ENCODE peak calls at places on chromosomes 13 and 19, in six cellular contexts. One of them, this sample, is unnamed. For H3K36me3, the result is how much of the 10 kb centered on the place peaks cover.

GRCh38 chr19:11064831-11065303 is 24.4 kb upstream of the LDLR start:
- DNase-seq in left ventricle myocardium inferior: no peak
- DNase-seq in neural progenitor cell: no peak
- DNase-seq in body of pancreas: peak
- DNase-seq in gastrocnemius medialis: no peak
- DNase-seq in pancreas: peak
- DNase-seq in this sample: no peak

GRCh38 chr19:7251502-7251901 is 42.7 kb downstream of the INSR start:
- DNase-seq in gastrocnemius medialis: no peak
- DNase-seq in pancreas: no peak
- DNase-seq in neural progenitor cell: no peak
- DNase-seq in left ventricle myocardium inferior: no peak
- DNase-seq in body of pancreas: no peak
- DNase-seq in this sample: no peak

GRCh38 chr19:871446-872265 is 12.2 kb downstream of the CFD start:
- DNase-seq in body of pancreas: no peak
- DNase-seq in neural progenitor cell: peak
- DNase-seq in left ventricle myocardium inferior: no peak
- DNase-seq in gastrocnemius medialis: no peak
- DNase-seq in pancreas: no peak
- DNase-seq in this sample: no peak

GRCh38 chr13:113589961-113590339 is 5.4 kb downstream of the TFDP1 start:
- DNase-seq in pancreas: no peak
- DNase-seq in gastrocnemius medialis: no peak
- DNase-seq in left ventricle myocardium inferior: no peak
- DNase-seq in body of pancreas: no peak
- DNase-seq in neural progenitor cell: no peak
- DNase-seq in this sample: peak

GRCh38 chr13:106121173-106121754 is 414.2 kb downstream of the EFNB2 start:
- DNase-seq in pancreas: no peak
- DNase-seq in neural progenitor cell: no peak
- DNase-seq in gastrocnemius medialis: no peak
- DNase-seq in body of pancreas: no peak
- DNase-seq in left ventricle myocardium inferior: no peak
- DNase-seq in this sample: no peak

GRCh38 chr13:113665582-113666323 is 1.3 kb upstream of the GRK1 start:
- DNase-seq in gastrocnemius medialis: no peak
- DNase-seq in pancreas: peak
- DNase-seq in neural progenitor cell: no peak
- DNase-seq in body of pancreas: peak
- DNase-seq in left ventricle myocardium inferior: peak
- DNase-seq in this sample: no peak

GRCh38 chr13:107466326-107466725 is 749.0 kb downstream of the LIG4 start:
- DNase-seq in body of pancreas: no peak
- DNase-seq in pancreas: no peak
- DNase-seq in gastrocnemius medialis: no peak
- DNase-seq in left ventricle myocardium inferior: no peak
- DNase-seq in neural progenitor cell: no peak
- DNase-seq in this sample: no peak

GRCh38 chr13:78152415-78152814 is 233.8 kb upstream of the EDNRB start:
- DNase-seq in pancreas: no peak
- DNase-seq in neural progenitor cell: no peak
- DNase-seq in gastrocnemius medialis: no peak
- DNase-seq in body of pancreas: no peak
- DNase-seq in left ventricle myocardium inferior: no peak
- DNase-seq in this sample: no peak

GRCh38 chr19:1269478-1270167 is 491 bp downstream of the CIRBP start:
- DNase-seq in pancreas: peak
- DNase-seq in left ventricle myocardium inferior: peak
- DNase-seq in gastrocnemius medialis: peak
- DNase-seq in neural progenitor cell: peak
- DNase-seq in body of pancreas: peak
- DNase-seq in this sample: peak

GRCh38 chr13:48431987-48432615 is 19.2 kb upstream of the LPAR6 start:
- DNase-seq in left ventricle myocardium inferior: no peak
- DNase-seq in body of pancreas: no peak
- DNase-seq in gastrocnemius medialis: no peak
- DNase-seq in neural progenitor cell: no peak
- DNase-seq in pancreas: no peak
- DNase-seq in this sample: no peak

GRCh38 chr19:44851427-44851826 is 5.3 kb downstream of the NECTIN2 start:
- DNase-seq in neural progenitor cell: no peak
- DNase-seq in body of pancreas: no peak
- DNase-seq in left ventricle myocardium inferior: no peak
- DNase-seq in gastrocnemius medialis: no peak
- DNase-seq in pancreas: no peak
- DNase-seq in this sample: no peak

GRCh38 chr13:24916464-24916863 is 152.5 kb downstream of the RNF17 start:
- DNase-seq in neural progenitor cell: no peak
- DNase-seq in gastrocnemius medialis: no peak
- DNase-seq in left ventricle myocardium inferior: no peak
- DNase-seq in pancreas: no peak
- DNase-seq in body of pancreas: no peak
- DNase-seq in this sample: no peak

GRCh38 chr13:45142440-45143345 is 22.4 kb downstream of the GTF2F2 start:
- DNase-seq in left ventricle myocardium inferior: no peak
- DNase-seq in gastrocnemius medialis: no peak
- DNase-seq in body of pancreas: no peak
- DNase-seq in neural progenitor cell: peak
- DNase-seq in pancreas: no peak
- DNase-seq in this sample: no peak

GRCh38 chr13:32501058-32501457 is 37.5 kb downstream of the N4BP2L2 start:
- DNase-seq in left ventricle myocardium inferior: no peak
- DNase-seq in gastrocnemius medialis: no peak
- DNase-seq in body of pancreas: no peak
- DNase-seq in neural progenitor cell: no peak
- DNase-seq in pancreas: no peak
- DNase-seq in this sample: no peak

GRCh38 chr13:99415851-99416331 is 85.4 kb upstream of the TM9SF2 start:
- DNase-seq in pancreas: no peak
- DNase-seq in left ventricle myocardium inferior: no peak
- DNase-seq in neural progenitor cell: no peak
- DNase-seq in body of pancreas: no peak
- DNase-seq in gastrocnemius medialis: no peak
- DNase-seq in this sample: no peak

GRCh38 chr19:7376151-7376852 is 27.6 kb downstream of the ARHGEF18 start:
- DNase-seq in gastrocnemius medialis: no peak
- DNase-seq in left ventricle myocardium inferior: no peak
- DNase-seq in pancreas: no peak
- DNase-seq in body of pancreas: no peak
- DNase-seq in neural progenitor cell: peak
- DNase-seq in this sample: no peak

GRCh38 chr19:11736696-11737095 is 2.0 kb downstream of the ZNF823 start:
- DNase-seq in left ventricle myocardium inferior: peak
- DNase-seq in gastrocnemius medialis: peak
- DNase-seq in neural progenitor cell: no peak
- DNase-seq in pancreas: peak
- DNase-seq in body of pancreas: no peak
- DNase-seq in this sample: peak

GRCh38 chr13:89361909-89362308 is 1690.7 kb downstream of the SLITRK5 start:
- DNase-seq in left ventricle myocardium inferior: no peak
- DNase-seq in pancreas: no peak
- DNase-seq in gastrocnemius medialis: no peak
- DNase-seq in neural progenitor cell: no peak
- DNase-seq in body of pancreas: no peak
- DNase-seq in this sample: no peak

GRCh38 chr13:90055760-90056159 is 1291.7 kb upstream of the MIR17HG start:
- DNase-seq in left ventricle myocardium inferior: no peak
- DNase-seq in neural progenitor cell: no peak
- DNase-seq in body of pancreas: no peak
- DNase-seq in pancreas: no peak
- DNase-seq in gastrocnemius medialis: no peak
- DNase-seq in this sample: no peak

GRCh38 chr19:16023558-16023915 is 52.8 kb upstream of the TPM4 start:
- DNase-seq in body of pancreas: no peak
- DNase-seq in left ventricle myocardium inferior: no peak
- DNase-seq in pancreas: no peak
- DNase-seq in neural progenitor cell: no peak
- DNase-seq in gastrocnemius medialis: no peak
- DNase-seq in this sample: no peak

GRCh38 chr19:49613374-49613773 is 22.4 kb downstream of the PRR12 start:
- DNase-seq in gastrocnemius medialis: no peak
- DNase-seq in pancreas: no peak
- DNase-seq in body of pancreas: peak
- DNase-seq in left ventricle myocardium inferior: no peak
- DNase-seq in neural progenitor cell: no peak
- DNase-seq in this sample: no peak

GRCh38 chr19:33093420-33094210 is 12.6 kb downstream of the GPATCH1 start:
- DNase-seq in pancreas: no peak
- DNase-seq in left ventricle myocardium inferior: no peak
- DNase-seq in body of pancreas: no peak
- DNase-seq in gastrocnemius medialis: no peak
- DNase-seq in neural progenitor cell: no peak
- DNase-seq in this sample: no peak
- H3K36me3 ChIP-seq in pancreas: half or more
- H3K36me3 ChIP-seq in left ventricle myocardium inferior: half or more
- H3K36me3 ChIP-seq in body of pancreas: under half
- H3K36me3 ChIP-seq in gastrocnemius medialis: under half
- H3K36me3 ChIP-seq in neural progenitor cell: under half
- H3K36me3 ChIP-seq in this sample: half or more

GRCh38 chr19:53580871-53581835 is 43.2 kb downstream of the ZNF331 start:
- DNase-seq in left ventricle myocardium inferior: no peak
- DNase-seq in pancreas: no peak
- DNase-seq in gastrocnemius medialis: no peak
- DNase-seq in neural progenitor cell: no peak
- DNase-seq in body of pancreas: no peak
- DNase-seq in this sample: no peak

GRCh38 chr19:53577968-53578367 is 40.0 kb downstream of the ZNF331 start:
- DNase-seq in body of pancreas: no peak
- DNase-seq in gastrocnemius medialis: no peak
- DNase-seq in neural progenitor cell: no peak
- DNase-seq in pancreas: no peak
- DNase-seq in left ventricle myocardium inferior: no peak
- DNase-seq in this sample: no peak

GRCh38 chr19:53581871-53582279 is 43.9 kb downstream of the ZNF331 start:
- DNase-seq in pancreas: no peak
- DNase-seq in neural progenitor cell: no peak
- DNase-seq in body of pancreas: no peak
- DNase-seq in gastrocnemius medialis: no peak
- DNase-seq in left ventricle myocardium inferior: no peak
- DNase-seq in this sample: no peak

GRCh38 chr19:53579518-53579917 is 41.6 kb downstream of the ZNF331 start:
- DNase-seq in neural progenitor cell: no peak
- DNase-seq in gastrocnemius medialis: no peak
- DNase-seq in left ventricle myocardium inferior: no peak
- DNase-seq in pancreas: no peak
- DNase-seq in body of pancreas: no peak
- DNase-seq in this sample: no peak

GRCh38 chr19:53576941-53577653 is 39.2 kb downstream of the ZNF331 start:
- DNase-seq in gastrocnemius medialis: no peak
- DNase-seq in neural progenitor cell: no peak
- DNase-seq in pancreas: no peak
- DNase-seq in body of pancreas: no peak
- DNase-seq in left ventricle myocardium inferior: no peak
- DNase-seq in this sample: no peak
- H3K36me3 ChIP-seq in gastrocnemius medialis: under half
- H3K36me3 ChIP-seq in neural progenitor cell: under half
- H3K36me3 ChIP-seq in pancreas: under half
- H3K36me3 ChIP-seq in body of pancreas: under half
- H3K36me3 ChIP-seq in left ventricle myocardium inferior: half or more
- H3K36me3 ChIP-seq in this sample: half or more

GRCh38 chr19:54460230-54461005 is 3.2 kb downstream of the LENG9 start:
- DNase-seq in left ventricle myocardium inferior: no peak
- DNase-seq in neural progenitor cell: no peak
- DNase-seq in pancreas: peak
- DNase-seq in gastrocnemius medialis: no peak
- DNase-seq in body of pancreas: no peak
- DNase-seq in this sample: no peak
- H3K36me3 ChIP-seq in left ventricle myocardium inferior: half or more
- H3K36me3 ChIP-seq in neural progenitor cell: under half
- H3K36me3 ChIP-seq in pancreas: half or more
- H3K36me3 ChIP-seq in gastrocnemius medialis: under half
- H3K36me3 ChIP-seq in body of pancreas: under half
- H3K36me3 ChIP-seq in this sample: half or more

GRCh38 chr13:83984793-83985192 is 102.5 kb upstream of the SLITRK1 start:
- DNase-seq in left ventricle myocardium inferior: no peak
- DNase-seq in gastrocnemius medialis: no peak
- DNase-seq in pancreas: no peak
- DNase-seq in body of pancreas: no peak
- DNase-seq in neural progenitor cell: no peak
- DNase-seq in this sample: no peak
- H3K36me3 ChIP-seq in left ventricle myocardium inferior: under half
- H3K36me3 ChIP-seq in gastrocnemius medialis: under half
- H3K36me3 ChIP-seq in pancreas: under half
- H3K36me3 ChIP-seq in body of pancreas: under half
- H3K36me3 ChIP-seq in neural progenitor cell: under half
- H3K36me3 ChIP-seq in this sample: under half

GRCh38 chr19:13757805-13758772 is 6.2 kb upstream of the MRI1 start:
- DNase-seq in left ventricle myocardium inferior: no peak
- DNase-seq in gastrocnemius medialis: no peak
- DNase-seq in neural progenitor cell: no peak
- DNase-seq in pancreas: no peak
- DNase-seq in body of pancreas: no peak
- DNase-seq in this sample: no peak

GRCh38 chr19:13756210-13756609 is 8.1 kb upstream of the MRI1 start:
- DNase-seq in gastrocnemius medialis: no peak
- DNase-seq in neural progenitor cell: no peak
- DNase-seq in pancreas: no peak
- DNase-seq in left ventricle myocardium inferior: no peak
- DNase-seq in body of pancreas: no peak
- DNase-seq in this sample: no peak

GRCh38 chr19:13761423-13761822 is 2.9 kb upstream of the MRI1 start:
- DNase-seq in left ventricle myocardium inferior: no peak
- DNase-seq in neural progenitor cell: no peak
- DNase-seq in pancreas: no peak
- DNase-seq in gastrocnemius medialis: no peak
- DNase-seq in body of pancreas: no peak
- DNase-seq in this sample: no peak

GRCh38 chr19:13762635-13763235 is 1.6 kb upstream of the MRI1 start:
- DNase-seq in body of pancreas: no peak
- DNase-seq in neural progenitor cell: no peak
- DNase-seq in gastrocnemius medialis: no peak
- DNase-seq in pancreas: peak
- DNase-seq in left ventricle myocardium inferior: no peak
- DNase-seq in this sample: no peak

GRCh38 chr19:13758795-13759194 is 5.5 kb upstream of the MRI1 start:
- DNase-seq in body of pancreas: no peak
- DNase-seq in left ventricle myocardium inferior: no peak
- DNase-seq in gastrocnemius medialis: no peak
- DNase-seq in neural progenitor cell: no peak
- DNase-seq in pancreas: no peak
- DNase-seq in this sample: no peak
- H3K36me3 ChIP-seq in body of pancreas: under half
- H3K36me3 ChIP-seq in left ventricle myocardium inferior: half or more
- H3K36me3 ChIP-seq in gastrocnemius medialis: under half
- H3K36me3 ChIP-seq in neural progenitor cell: under half
- H3K36me3 ChIP-seq in pancreas: half or more
- H3K36me3 ChIP-seq in this sample: half or more